ENCODE peak calls at places on chromosomes 12 and 14, in ten cellular contexts. R is mammary epithelial cell, M is H9, A is brain microvascular endothelial cell, F is dorsolateral prefrontal cortex, S is heart left ventricle, K is AG04450, T is cardiac muscle cell, Q is uterus, W is heart right ventricle. H is an unnamed sample.

GRCh38 chr12:120639771-120640721 is at the start of gene CABP1:
- DNase-seq in S (no peak), M (peak; percentile 88), T (no peak), K (no peak), R (no peak), A (no peak), W (no peak), F (no peak), Q (no peak), H (peak; percentile 37)

GRCh38 chr12:11970155-11970520 is 100.6 kb upstream of the BCL2L14 start:
- DNase-seq in Q (no peak), F (no peak), M (no peak), S (no peak), R (no peak), K (no peak), W (no peak), T (no peak), A (no peak), H (no peak)

GRCh38 chr12:114841557-114842251 is 157.7 kb upstream of the TBX3 start:
- DNase-seq in T (no peak), S (no peak), Q (no peak), K (no peak), M (peak; percentile 82), A (no peak), R (peak; percentile 97), W (no peak), F (no peak), H (peak; percentile 45)

GRCh38 chr12:31324845-31325523 is 966 bp downstream of the SINHCAF start:
- DNase-seq in M (no peak), W (peak; percentile 52), R (peak; percentile 61), A (peak; percentile 43), K (no peak), S (peak; percentile 63), Q (peak; percentile 65), T (peak; percentile 67), F (no peak), H (peak; percentile 36)

GRCh38 chr12:64669270-64669842 is 59.1 kb downstream of the RASSF3 start:
- DNase-seq in Q (peak; percentile 46), S (peak; percentile 68), M (peak; percentile 68), W (peak; percentile 56), K (no peak), R (peak; percentile 17), A (no peak), F (no peak), T (peak; percentile 50), H (no peak)

GRCh38 chr14:96059519-96060135 is 20.5 kb downstream of the C14orf132 start:
- DNase-seq in A (no peak), Q (peak; percentile 5), R (no peak), T (no peak), F (no peak), W (no peak), M (peak; percentile 8), S (no peak), K (no peak), H (no peak)

GRCh38 chr12:85301054-85301453 is 21.0 kb downstream of the ALX1 start:
- DNase-seq in W (no peak), F (no peak), T (no peak), S (no peak), R (no peak), Q (no peak), A (no peak), K (no peak), M (no peak), H (no peak)

GRCh38 chr14:92984896-92985295 is 61.9 kb downstream of the CHGA start:
- DNase-seq in A (no peak), M (no peak), K (no peak), T (no peak), R (no peak), Q (no peak), S (no peak), W (no peak), F (no peak), H (no peak)

GRCh38 chr12:7645395-7646177 is 20.1 kb downstream of the APOBEC1 start:
- DNase-seq in K (no peak), Q (no peak), M (peak; percentile 47), T (peak; percentile 47), F (peak; percentile 36), R (no peak), A (peak; percentile 42), S (no peak), W (no peak), H (peak; percentile 29)

GRCh38 chr12:25942709-25943108 is 15.8 kb upstream of the RASSF8 start:
- DNase-seq in A (no peak), S (no peak), M (no peak), W (no peak), K (no peak), R (no peak), F (no peak), T (no peak), Q (no peak), H (no peak)

GRCh38 chr14:76446486-76446885 is 70.5 kb downstream of the ESRRB start:
- DNase-seq in A (no peak), R (no peak), T (no peak), Q (no peak), M (no peak), W (no peak), F (no peak), S (no peak), K (no peak), H (no peak)
- H3K27ac ChIP-seq in A (no peak overlapping the region), R (no peak overlapping the region), T (no peak overlapping the region), Q (no peak overlapping the region), M (no peak overlapping the region), W (no peak overlapping the region), F (no peak overlapping the region), S (no peak overlapping the region), K (no peak overlapping the region), H (no peak overlapping the region)

GRCh38 chr12:6570264-6570887 is 2.3 kb upstream of the NOP2 start:
- DNase-seq in Q (peak; percentile 34), T (no peak), S (no peak), K (no peak), F (no peak), R (no peak), M (peak; percentile 90), W (peak; percentile 43), A (no peak), H (peak; percentile 30)
- TF ChIP-seq CTCF in Q (no peak), T (peak; percentile 51), S (peak; percentile 18), K (peak; percentile 50), F (no peak), R (peak; percentile 37), M (peak; percentile 84), W (peak; percentile 26), A (peak; percentile 68), H (peak; percentile 54)

GRCh38 chr14:74594021-74594420 is 18.0 kb downstream of the LTBP2 start:
- DNase-seq in F (no peak), T (no peak), R (no peak), A (no peak), Q (no peak), M (no peak), S (no peak), K (no peak), W (no peak), H (no peak)

GRCh38 chr14:74591899-74592298 is 20.1 kb downstream of the LTBP2 start:
- DNase-seq in R (no peak), M (no peak), T (no peak), W (no peak), F (no peak), Q (no peak), K (no peak), S (peak; percentile 51), A (no peak), H (no peak)

GRCh38 chr14:74592476-74593191 is 19.4 kb downstream of the LTBP2 start:
- DNase-seq in K (no peak), A (no peak), W (no peak), R (no peak), M (no peak), F (no peak), Q (no peak), T (no peak), S (peak; percentile 20), H (no peak)

GRCh38 chr14:74591394-74591793 is 20.6 kb downstream of the LTBP2 start:
- DNase-seq in M (no peak), Q (no peak), A (no peak), T (no peak), F (no peak), W (no peak), R (peak; percentile 62), S (peak; percentile 4), K (no peak), H (no peak)

GRCh38 chr14:74593241-74593985 is 18.6 kb downstream of the LTBP2 start:
- DNase-seq in K (no peak), A (no peak), T (peak; percentile 62), F (no peak), M (no peak), R (no peak), W (no peak), S (no peak), Q (no peak), H (no peak)
- H3K27ac ChIP-seq in K (peak overlapping the region; percentile 3), A (no peak overlapping the region), T (peak overlapping the region; percentile 67), F (no peak overlapping the region), M (no peak overlapping the region), R (no peak overlapping the region), W (peak overlapping the region; percentile 82), S (peak overlapping the region; percentile 80), Q (peak overlapping the region; percentile 89), H (peak overlapping the region; percentile 46)

GRCh38 chr14:103103461-103104388 is 9.2 kb downstream of the EXOC3L4 start:
- DNase-seq in T (peak; percentile 62), K (no peak), Q (no peak), S (peak; percentile 68), A (no peak), M (peak; percentile 68), F (no peak), W (peak; percentile 59), R (peak; percentile 48), H (peak; percentile 52)
- TF ChIP-seq CTCF in T (peak; percentile 34), K (peak; percentile 49), Q (no peak), S (peak; percentile 10), A (peak; percentile 43), M (peak; percentile 23), F (no peak), W (no peak), R (no peak), H (no peak)

GRCh38 chr14:104682107-104682593 is 7.3 kb upstream of the INF2 start:
- DNase-seq in Q (no peak), W (no peak), M (peak; percentile 96), R (no peak), T (peak; percentile 55), F (no peak), S (no peak), K (no peak), A (no peak), H (peak; percentile 52)

GRCh38 chr14:104685998-104686610 is 3.3 kb upstream of the INF2 start:
- DNase-seq in K (no peak), A (no peak), Q (no peak), S (no peak), M (no peak), R (no peak), W (no peak), T (no peak), F (no peak), H (no peak)

GRCh38 chr14:104685216-104685997 is 4.0 kb upstream of the INF2 start:
- DNase-seq in W (no peak), S (no peak), Q (no peak), M (no peak), F (no peak), K (no peak), A (no peak), R (no peak), T (no peak), H (no peak)

GRCh38 chr14:104683653-104684448 is 5.6 kb upstream of the INF2 start:
- DNase-seq in T (no peak), A (no peak), W (no peak), Q (no peak), M (no peak), R (no peak), S (no peak), F (no peak), K (no peak), H (no peak)

GRCh38 chr14:104684449-104684821 is 5.0 kb upstream of the INF2 start:
- DNase-seq in W (no peak), Q (no peak), T (no peak), K (no peak), S (no peak), M (no peak), F (no peak), R (no peak), A (no peak), H (no peak)
- H3K27ac ChIP-seq in W (no peak overlapping the region), Q (no peak overlapping the region), T (no peak overlapping the region), K (no peak overlapping the region), S (no peak overlapping the region), M (no peak overlapping the region), F (no peak overlapping the region), R (no peak overlapping the region), A (no peak overlapping the region), H (peak overlapping the region; percentile 99)